ENCODE peak calls at places on chromosomes 13 and 19, in four cellular contexts. S is H9, K is neural progenitor cell, B is hepatocyte. Q is an unnamed sample.
A peak's percentile ranks its signal among the peaks of the same experiment; 100 is the strongest.

GRCh38 chr13:28613562-28613961 is 45.4 kb upstream of the POMP start:
- DNase-seq in S (no peak), B (peak; percentile 34), K (no peak), Q (no peak)

GRCh38 chr13:113093580-113094409 is 11.8 kb upstream of the F7 start:
- DNase-seq in K (no peak), S (no peak), B (no peak), Q (no peak)

GRCh38 chr19:19628499-19629134 is 597 bp upstream of the LPAR2 start:
- DNase-seq in S (peak; percentile 95), K (peak; percentile 95), B (peak; percentile 84), Q (peak; percentile 95)

GRCh38 chr13:50085063-50085462 is 69.8 kb downstream of the KCNRG start:
- DNase-seq in K (peak; percentile 59), S (no peak), B (peak; percentile 72), Q (no peak)

GRCh38 chr19:9498183-9498902 is at the start of gene ZNF560:
- DNase-seq in K (no peak), B (no peak), S (peak; percentile 28), Q (no peak)

GRCh38 chr13:36920612-36921185 is 661 bp upstream of the SMAD9 start:
- DNase-seq in B (no peak), K (peak; percentile 22), S (peak; percentile 38), Q (no peak)

GRCh38 chr13:30892966-30893365 is 13.1 kb upstream of the MEDAG start:
- DNase-seq in K (peak; percentile 74), S (peak; percentile 83), B (peak; percentile 60), Q (no peak)

GRCh38 chr19:42335374-42335936 is 10.0 kb downstream of the MEGF8 start:
- DNase-seq in B (no peak), S (no peak), K (no peak), Q (no peak)

GRCh38 chr19:18969953-18970659 is 29.1 kb upstream of the HOMER3 start:
- DNase-seq in S (no peak), K (no peak), B (no peak), Q (no peak)

GRCh38 chr13:75675421-75675820 is 39.3 kb downstream of the LMO7 start:
- DNase-seq in S (no peak), B (no peak), K (no peak), Q (no peak)

GRCh38 chr13:59121507-59121906 is 1042.2 kb downstream of the DIAPH3 start:
- DNase-seq in B (no peak), S (no peak), K (no peak), Q (no peak)

GRCh38 chr19:38721496-38721895 is 22.8 kb downstream of the CAPN12 start:
- DNase-seq in B (no peak), K (no peak), S (no peak), Q (no peak)

GRCh38 chr13:91574756-91575155 is 176.3 kb downstream of the GPC5 start:
- DNase-seq in K (no peak), B (no peak), S (no peak), Q (no peak)

GRCh38 chr19:15237759-15238638 is 5.8 kb upstream of the EPHX3 start:
- DNase-seq in S (no peak), K (no peak), B (no peak), Q (no peak)

GRCh38 chr19:46351241-46352041 is 4.6 kb downstream of the PPP5C start:
- DNase-seq in B (no peak), K (no peak), S (no peak), Q (peak; percentile 64)

GRCh38 chr13:84393981-84394625 is 511.8 kb upstream of the SLITRK1 start:
- DNase-seq in K (no peak), S (no peak), B (no peak), Q (peak; percentile 16)

GRCh38 chr13:90154311-90154960 is 1193.1 kb upstream of the MIR17HG start:
- DNase-seq in S (no peak), B (no peak), K (no peak), Q (peak; percentile 19)

GRCh38 chr19:34994643-34995471 is 5.3 kb upstream of the GRAMD1A start:
- DNase-seq in B (peak; percentile 72), S (no peak), K (no peak), Q (no peak)

GRCh38 chr19:862529-863304 is 3.3 kb downstream of the CFD start:
- DNase-seq in S (peak; percentile 92), K (peak; percentile 88), B (peak; percentile 65), Q (peak; percentile 63)

GRCh38 chr19:35843676-35844481 is 8.4 kb downstream of the NPHS1 start:
- DNase-seq in B (peak; percentile 37), K (peak; percentile 73), S (peak; percentile 96), Q (peak; percentile 41)

GRCh38 chr19:19342086-19343015 is 21.7 kb downstream of the MAU2 start:
- DNase-seq in K (peak; percentile 83), S (peak; percentile 92), B (peak; percentile 84), Q (peak; percentile 58)

GRCh38 chr19:33063356-33064116 is 1.2 kb downstream of the RHPN2 start:
- DNase-seq in K (peak; percentile 52), S (peak; percentile 35), B (peak; percentile 60), Q (peak; percentile 20)

GRCh38 chr13:67223024-67223423 is 7.1 kb downstream of the PCDH9 start:
- DNase-seq in K (no peak), S (no peak), B (no peak), Q (no peak)
- H3K27ac ChIP-seq in K (no peak overlapping the region), S (no peak overlapping the region), B (no peak overlapping the region), Q (no peak overlapping the region)

GRCh38 chr13:43238341-43239083 is 215.1 kb downstream of the DNAJC15 start:
- DNase-seq in K (no peak), B (no peak), S (no peak), Q (no peak)
- TF ChIP-seq CTCF in K (no peak), B (no peak), S (peak; percentile 26), Q (no peak)

DNA sequence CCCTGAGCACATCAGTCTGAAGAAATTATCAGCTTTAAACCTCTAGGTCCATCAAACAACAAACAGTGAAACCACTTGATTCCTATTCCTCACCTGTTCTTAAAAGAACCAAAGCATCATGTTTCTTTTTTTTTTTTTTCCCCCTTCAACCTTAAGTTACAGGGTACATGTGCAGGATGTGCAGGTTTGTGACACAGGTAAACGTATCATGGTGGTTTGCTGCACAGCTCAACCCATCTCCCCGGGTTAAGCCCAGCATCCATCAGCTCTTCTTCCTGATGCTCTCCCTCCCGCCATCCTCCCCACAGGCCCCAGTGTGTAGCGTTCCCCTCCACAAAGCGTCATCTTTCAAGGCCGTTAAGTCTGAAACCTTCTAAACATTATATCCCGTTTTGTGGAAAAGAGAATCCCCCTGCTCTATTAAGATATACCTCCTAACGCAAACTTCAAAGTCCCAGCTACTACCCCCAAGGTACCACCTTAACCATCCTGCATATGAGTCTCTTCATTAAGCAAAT is 10.9 kb downstream of the USP12 start:
- DNase-seq in B (no peak), K (no peak), S (no peak), Q (no peak)
- H3K27ac ChIP-seq in B (no peak overlapping the region), K (no peak overlapping the region), S (no peak overlapping the region), Q (no peak overlapping the region)

DNA sequence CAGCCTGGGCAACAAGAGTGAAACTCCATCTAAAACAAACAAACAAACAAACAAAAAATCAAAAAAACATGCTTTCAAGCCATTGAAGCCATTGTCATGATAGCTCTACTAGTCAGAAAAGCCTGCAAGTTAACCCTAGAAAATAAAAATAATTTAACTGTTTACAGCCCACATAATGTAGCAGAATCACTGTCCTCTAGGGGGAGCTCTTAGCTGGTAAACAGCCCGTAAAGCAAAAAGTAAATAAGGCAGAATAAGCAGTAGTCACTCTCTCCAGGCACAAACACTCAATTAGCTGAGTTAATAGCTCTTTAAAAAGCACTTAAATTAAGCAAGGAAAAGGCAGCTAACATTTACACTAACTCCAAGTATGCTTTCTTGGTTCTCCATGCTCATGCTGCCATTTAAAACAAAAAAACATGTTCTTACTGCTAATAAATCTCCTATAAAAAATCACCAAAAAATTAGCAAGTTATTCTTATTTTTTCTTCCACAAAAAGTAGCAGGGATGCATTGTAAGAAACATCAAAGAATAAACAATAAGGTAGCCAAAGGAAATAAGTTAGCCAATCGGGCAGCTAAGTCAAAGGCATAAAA is 11.3 kb downstream of the LILRB4 start:
- DNase-seq in S (no peak), K (peak; percentile 55), B (no peak), Q (peak; percentile 28)
- TF ChIP-seq CTCF in S (peak; percentile 70), K (peak; percentile 64), B (peak; percentile 27), Q (peak; percentile 77)

DNA sequence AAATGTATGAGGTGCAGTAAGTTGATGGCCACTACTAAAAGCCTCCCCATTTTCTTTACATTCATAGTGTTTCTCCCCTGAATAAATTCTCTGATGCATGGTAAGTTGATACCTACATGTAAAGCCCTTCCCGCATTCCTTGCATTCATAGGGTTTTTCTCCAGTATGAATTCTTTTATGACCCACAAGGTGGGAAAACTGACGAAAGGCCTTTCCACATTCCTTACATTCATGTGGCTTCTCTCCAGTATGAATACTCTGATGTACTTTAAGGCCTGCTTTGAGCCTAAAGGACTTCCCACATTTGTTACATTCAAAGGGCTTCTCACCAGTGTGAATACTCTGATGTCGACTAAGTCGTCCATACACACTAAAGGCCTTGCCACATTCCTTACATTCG is 20.5 kb downstream of the ZNF607 start:
- DNase-seq in K (no peak), S (no peak), B (no peak), Q (no peak)
- H3K27ac ChIP-seq in K (no peak overlapping the region), S (no peak overlapping the region), B (no peak overlapping the region), Q (no peak overlapping the region)

GRCh38 chr13:96993660-96994029 is 631 bp downstream of the OXGR1 start:
- DNase-seq in B (peak; percentile 10), S (no peak), K (peak; percentile 35), Q (no peak)

GRCh38 chr13:96992633-96993032 is 1.6 kb downstream of the OXGR1 start:
- DNase-seq in B (no peak), S (no peak), K (no peak), Q (no peak)

GRCh38 chr13:96994849-96995243 is 570 bp upstream of the OXGR1 start:
- DNase-seq in B (no peak), S (no peak), K (no peak), Q (no peak)

GRCh38 chr13:96996097-96996496 is 1.8 kb upstream of the OXGR1 start:
- DNase-seq in S (no peak), K (no peak), B (no peak), Q (no peak)

DNA sequence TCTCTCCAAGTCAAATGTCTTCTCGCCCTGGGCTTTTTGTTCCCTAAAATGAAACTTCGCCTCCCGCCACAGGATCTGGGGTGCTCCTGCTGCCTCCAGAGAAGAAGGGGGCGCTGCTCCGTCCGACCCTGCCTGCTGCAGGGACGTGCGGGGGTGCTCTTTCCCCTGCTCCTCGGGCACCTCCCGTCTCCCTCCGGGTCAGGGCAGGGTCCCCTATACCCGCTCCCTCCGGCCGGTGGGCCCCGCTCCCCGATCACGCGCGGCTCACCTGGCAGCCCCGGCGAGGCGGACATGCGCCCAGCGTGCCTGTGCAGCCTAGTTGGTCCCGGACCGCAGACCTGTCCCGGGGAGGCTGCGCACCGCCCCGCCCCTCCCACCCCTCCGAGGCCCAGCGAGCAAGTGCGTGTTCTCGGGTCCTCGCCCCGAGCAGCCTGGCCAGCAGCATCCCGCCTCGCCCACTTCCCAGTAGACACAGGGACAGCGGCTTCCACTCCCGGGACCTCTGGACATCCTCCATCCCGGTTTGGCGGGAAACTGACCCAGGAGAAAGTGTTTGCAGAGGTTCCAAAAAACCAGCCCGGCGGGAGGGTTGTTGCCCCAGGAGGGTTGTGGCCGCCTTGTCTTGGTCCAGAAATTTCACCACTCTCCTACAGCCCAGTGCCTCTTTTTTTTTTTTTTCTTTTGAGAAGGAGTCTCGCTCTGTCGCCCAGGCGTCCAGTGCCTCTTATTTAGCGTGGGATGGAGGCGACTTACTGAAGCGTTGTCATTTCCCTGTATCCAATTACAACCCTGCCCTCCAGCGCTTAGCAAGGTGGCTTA is at the start of gene OXGR1:
- DNase-seq in K (peak; percentile 36), B (no peak), S (peak; percentile 48), Q (peak; percentile 6)
- TF ChIP-seq CTCF in K (peak; percentile 22), B (peak; percentile 24), S (peak; percentile 7), Q (no peak)

Q was measured in RWPE1.